ENCODE peak calls at places on chromosomes 6 and 20, in six cellular contexts. W, U, B, A, Q and T are unnamed samples.

GRCh38 chr6:125255201-125255600 is 46.6 kb downstream of the HDDC2 start:
- DNase-seq in W (no peak), U (no peak), B (no peak), A (no peak), Q (no peak), T (no peak)

GRCh38 chr6:1424306-1424927 is 35.0 kb downstream of the FOXF2 start:
- DNase-seq in W (peak; percentile 31), U (no peak), B (peak; percentile 39), A (no peak), Q (peak; percentile 54), T (peak; percentile 47)

GRCh38 chr6:5763871-5764270 is 242.9 kb downstream of the NRN1 start:
- DNase-seq in W (no peak), U (peak; percentile 5), B (peak; percentile 16), A (no peak), Q (no peak), T (no peak)

GRCh38 chr20:18250237-18250636 is 38.1 kb upstream of the ZNF133 start:
- DNase-seq in W (no peak), U (no peak), B (no peak), A (no peak), Q (peak; percentile 23), T (no peak)

GRCh38 chr6:69610073-69610472 is 186.7 kb downstream of the LMBRD1 start:
- DNase-seq in W (no peak), U (no peak), B (no peak), A (no peak), Q (no peak), T (no peak)

GRCh38 chr20:50278684-50279531 is 88.3 kb downstream of the CEBPB start:
- DNase-seq in W (no peak), U (no peak), B (no peak), A (peak; percentile 70), Q (peak; percentile 87), T (no peak)

GRCh38 chr20:18650224-18650623 is 62.4 kb downstream of the DTD1 start:
- DNase-seq in W (no peak), U (no peak), B (no peak), A (no peak), Q (no peak), T (no peak)

GRCh38 chr6:30013296-30013922 is 47.7 kb upstream of the POLR1H start:
- DNase-seq in W (peak; percentile 31), U (no peak), B (no peak), A (peak; percentile 59), Q (peak; percentile 17), T (no peak)

GRCh38 chr6:27688014-27688586 is 215.2 kb upstream of the ZNF184 start:
- DNase-seq in W (peak; percentile 91), U (peak; percentile 91), B (no peak), A (peak; percentile 78), Q (peak; percentile 93), T (peak; percentile 39)

GRCh38 chr6:47633141-47633540 is 65.2 kb upstream of the ADGRF4 start:
- DNase-seq in W (no peak), U (no peak), B (no peak), A (no peak), Q (no peak), T (no peak)

GRCh38 chr6:16438677-16439615 is 200.6 kb downstream of the GMPR start:
- DNase-seq in W (no peak), U (peak; percentile 53), B (no peak), A (peak; percentile 85), Q (no peak), T (no peak)

GRCh38 chr6:66578362-66578761 is 871.3 kb upstream of the EYS start:
- DNase-seq in W (no peak), U (no peak), B (no peak), A (no peak), Q (no peak), T (no peak)

GRCh38 chr20:42986143-42986773 is 203.4 kb downstream of the PTPRT start:
- DNase-seq in W (no peak), U (no peak), B (no peak), A (no peak), Q (peak; percentile 61), T (no peak)

DNA sequence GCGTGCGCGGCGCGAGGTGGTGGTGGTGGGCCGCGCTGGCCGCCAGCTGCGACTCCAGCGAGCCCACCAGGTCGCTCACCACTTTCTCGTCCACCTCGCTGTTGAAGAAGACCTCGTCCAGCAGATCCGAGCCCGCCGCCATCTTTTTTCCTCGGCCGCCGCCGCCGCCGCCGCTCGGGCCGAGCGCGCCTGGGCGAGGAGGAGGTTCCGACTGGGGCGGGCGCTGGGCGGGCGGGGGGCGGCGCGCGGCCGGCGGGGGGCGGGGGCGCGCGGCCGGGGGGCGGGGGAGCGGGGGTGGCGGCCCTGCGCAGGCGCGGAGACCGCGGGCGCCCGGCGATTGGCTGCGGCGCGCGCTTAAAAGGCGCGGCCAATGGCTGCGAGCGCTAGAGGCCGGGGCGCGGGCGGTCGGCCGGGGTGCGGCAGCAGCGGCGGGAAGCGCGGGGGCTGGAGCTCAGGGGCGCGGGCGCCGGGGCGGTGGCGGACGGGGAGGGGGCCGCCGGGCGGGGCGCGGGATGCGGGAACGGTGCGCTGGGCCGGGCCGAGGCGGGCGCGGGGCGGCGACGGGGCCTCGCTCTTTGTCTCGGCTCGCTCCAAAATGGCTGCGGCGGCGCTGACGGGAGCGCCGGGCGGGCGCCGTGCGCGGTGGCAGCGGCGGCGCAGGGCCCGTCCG is at the start of gene TAF4:
- DNase-seq in W (no peak), U (no peak), B (peak; percentile 99), A (peak; percentile 98), Q (peak; percentile 59), T (peak; percentile 98)
- TF ChIP-seq POLR2A in W (peak; percentile 98), U (peak; percentile 96), B (peak; percentile 90), A (peak; percentile 54), Q (peak; percentile 92), T (peak; percentile 95)

GRCh38 chr6:138483911-138484731 is 15.2 kb downstream of the NHSL1 start:
- DNase-seq in W (no peak), U (no peak), B (no peak), A (no peak), Q (no peak), T (no peak)
- TF ChIP-seq TAF1 in W (no peak), U (no peak), B (no peak), A (no peak), Q (no peak), T (no peak)

DNA sequence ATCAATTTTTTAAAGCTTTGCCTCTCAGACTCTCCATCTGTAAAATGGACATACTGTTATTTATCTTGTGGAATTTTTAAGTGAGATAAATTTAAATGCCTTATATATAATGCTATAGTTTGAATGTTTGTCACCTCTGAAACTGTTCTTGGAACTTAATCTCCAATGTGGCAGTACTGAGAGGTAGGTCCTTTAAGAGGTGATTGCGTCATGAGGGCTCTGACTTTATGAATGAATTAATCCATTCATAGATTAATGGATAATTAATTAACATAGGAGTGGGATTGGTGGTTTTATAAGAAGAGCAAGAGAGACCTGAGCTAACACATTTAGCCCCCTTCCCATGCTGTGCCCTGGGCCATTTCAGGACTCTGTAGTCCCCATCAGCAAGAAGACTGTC is 326.3 kb upstream of the TSHZ2 start:
- DNase-seq in W (no peak), U (no peak), B (no peak), A (no peak), Q (no peak), T (no peak)
- TF ChIP-seq POLR2A in W (no peak), U (no peak), B (no peak), A (no peak), Q (no peak), T (no peak)

DNA sequence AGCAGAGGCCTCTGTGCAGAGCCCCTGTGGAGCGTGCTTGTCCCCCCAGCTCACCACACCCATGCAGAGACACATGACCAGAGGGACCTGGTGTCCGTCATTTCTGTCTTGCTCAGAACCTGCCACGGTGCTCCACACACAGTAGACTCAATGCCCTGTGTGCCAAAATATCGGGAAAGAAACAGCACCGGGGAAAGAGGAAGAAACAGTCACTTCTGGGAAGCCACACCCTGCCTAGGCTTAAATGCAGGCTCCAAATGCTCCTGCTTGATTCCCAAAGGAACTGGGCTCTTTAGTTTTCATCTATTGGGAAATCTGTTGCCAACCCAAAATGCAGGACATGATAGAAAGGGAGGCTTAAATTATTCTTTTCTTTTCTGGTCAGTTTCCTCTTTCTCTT is 503.9 kb downstream of the CD83 start:
- DNase-seq in W (no peak), U (no peak), B (no peak), A (no peak), Q (no peak), T (no peak)
- TF ChIP-seq TAF1 in W (no peak), U (no peak), B (no peak), A (no peak), Q (no peak), T (no peak)

DNA sequence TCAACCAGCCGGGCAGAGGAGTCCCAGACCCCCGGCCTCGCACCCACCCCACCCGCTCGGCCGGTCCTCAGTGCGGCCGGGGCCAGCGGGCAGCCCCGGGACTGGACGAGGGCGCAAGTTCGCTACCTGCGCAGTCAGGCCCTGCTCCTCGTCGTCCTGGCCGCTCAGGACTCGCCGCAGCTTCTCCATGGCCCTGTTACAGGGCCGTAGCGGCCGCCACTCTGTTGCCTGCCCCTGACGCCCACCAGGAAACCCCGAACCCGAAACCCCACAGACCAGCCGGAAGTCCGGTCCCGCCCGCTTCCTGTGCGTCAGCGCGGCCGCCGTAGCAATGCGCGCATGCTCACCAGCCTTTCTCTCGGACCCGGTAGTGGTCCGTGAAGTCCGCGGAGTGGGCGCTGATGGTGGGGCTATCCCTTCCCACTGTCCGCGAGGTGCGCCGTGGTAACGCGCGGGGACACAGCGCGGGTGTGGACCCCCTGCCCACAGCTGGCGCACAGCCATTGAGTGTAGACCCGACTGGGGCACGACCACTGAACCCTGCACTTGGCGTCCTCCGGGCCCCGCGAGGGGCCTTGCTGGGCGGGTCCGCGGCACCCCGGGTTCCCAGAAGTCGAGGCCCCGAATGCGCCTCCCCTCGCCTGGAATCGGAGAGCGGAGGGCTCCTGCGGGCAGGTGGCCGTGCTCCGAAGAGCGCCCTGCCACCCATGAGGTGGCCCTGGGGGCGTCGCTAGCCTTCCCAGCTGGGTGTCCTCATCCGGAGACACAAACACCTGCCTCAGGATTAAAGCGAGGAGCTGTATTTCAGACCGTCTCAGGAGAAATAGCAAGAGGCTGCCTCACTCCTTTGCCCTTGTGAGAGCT is at the start of gene SFT2D1:
- DNase-seq in W (no peak), U (peak; percentile 66), B (peak; percentile 86), A (peak; percentile 95), Q (peak; percentile 77), T (peak; percentile 87)
- TF ChIP-seq POLR2A in W (peak; percentile 37), U (peak; percentile 99), B (peak; percentile 95), A (peak; percentile 97), Q (peak; percentile 94), T (peak; percentile 95)

GRCh38 chr20:36008461-36009035 is 40.2 kb downstream of the CNBD2 start:
- DNase-seq in W (no peak), U (no peak), B (no peak), A (no peak), Q (no peak), T (no peak)

GRCh38 chr20:36002855-36003254 is 34.5 kb downstream of the CNBD2 start:
- DNase-seq in W (no peak), U (no peak), B (no peak), A (no peak), Q (no peak), T (no peak)

DNA sequence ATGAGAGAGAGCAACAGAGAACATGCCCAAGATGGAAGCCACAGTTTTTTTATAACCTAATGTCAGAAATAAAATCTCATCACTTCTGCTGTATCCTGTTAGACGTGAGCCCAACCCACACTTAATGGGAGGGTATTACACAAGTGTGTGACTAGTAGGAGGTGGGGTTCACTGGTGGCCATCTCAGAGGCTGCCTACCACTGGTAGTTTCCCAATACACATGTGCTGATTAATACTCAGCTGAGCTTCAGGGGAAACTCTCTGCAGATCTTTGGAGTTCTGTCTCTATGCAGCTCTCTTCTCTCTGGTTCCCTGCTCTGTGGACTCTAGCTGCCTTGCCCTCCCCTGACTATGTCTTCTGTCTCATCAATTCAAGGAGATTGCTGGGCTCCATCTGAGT is 35.7 kb downstream of the CNBD2 start:
- DNase-seq in W (no peak), U (no peak), B (no peak), A (no peak), Q (no peak), T (no peak)
- TF ChIP-seq TAF1 in W (no peak), U (no peak), B (no peak), A (no peak), Q (no peak), T (no peak)